ENCODE peak calls at places on chromosomes 13 and 19, in four cellular contexts. D is heart right ventricle, T is IMR-90, O is lower leg skin. A is an unnamed sample.

GRCh38 chr13:109587689-109588088 is 198.7 kb downstream of the IRS2 start:
- DNase-seq in D (no peak), T (no peak), O (no peak), A (no peak)

GRCh38 chr13:34172048-34172447 is 354.1 kb downstream of the RFC3 start:
- DNase-seq in D (no peak), T (no peak), O (no peak), A (peak; percentile 14)

GRCh38 chr19:52248256-52248655 is 21.1 kb upstream of the ZNF766 start:
- DNase-seq in D (peak; percentile 31), T (peak; percentile 33), O (no peak), A (peak; percentile 64)

GRCh38 chr13:40390290-40391008 is 276.0 kb downstream of the FOXO1 start:
- DNase-seq in D (no peak), T (no peak), O (no peak), A (no peak)

GRCh38 chr19:2270157-2270571 is 11.8 kb downstream of the PEAK3 start:
- DNase-seq in D (peak; percentile 61), T (no peak), O (peak; percentile 93), A (peak; percentile 66)

GRCh38 chr13:108176685-108177274 is 38.6 kb downstream of the LIG4 start:
- DNase-seq in D (no peak), T (peak; percentile 22), O (no peak), A (no peak)

GRCh38 chr19:18906605-18907519 is 10.9 kb upstream of the CERS1 start:
- DNase-seq in D (no peak), T (no peak), O (no peak), A (no peak)

GRCh38 chr19:39676004-39676403 is 20.3 kb downstream of the LGALS16 start:
- DNase-seq in D (no peak), T (no peak), O (no peak), A (no peak)

GRCh38 chr13:110817143-110817542 is 97.7 kb downstream of the ANKRD10 start:
- DNase-seq in D (no peak), T (no peak), O (no peak), A (no peak)

GRCh38 chr13:106373304-106373988 is 162.0 kb downstream of the EFNB2 start:
- DNase-seq in D (no peak), T (no peak), O (no peak), A (no peak)

GRCh38 chr13:43263047-43263446 is 239.7 kb downstream of the DNAJC15 start:
- DNase-seq in D (no peak), T (no peak), O (no peak), A (no peak)

GRCh38 chr13:30107536-30108136 is 199.7 kb downstream of the KATNAL1 start:
- DNase-seq in D (no peak), T (peak; percentile 84), O (no peak), A (peak; percentile 88)

GRCh38 chr13:105969761-105970160 is 565.7 kb downstream of the EFNB2 start:
- DNase-seq in D (no peak), T (no peak), O (no peak), A (peak; percentile 26)

DNA sequence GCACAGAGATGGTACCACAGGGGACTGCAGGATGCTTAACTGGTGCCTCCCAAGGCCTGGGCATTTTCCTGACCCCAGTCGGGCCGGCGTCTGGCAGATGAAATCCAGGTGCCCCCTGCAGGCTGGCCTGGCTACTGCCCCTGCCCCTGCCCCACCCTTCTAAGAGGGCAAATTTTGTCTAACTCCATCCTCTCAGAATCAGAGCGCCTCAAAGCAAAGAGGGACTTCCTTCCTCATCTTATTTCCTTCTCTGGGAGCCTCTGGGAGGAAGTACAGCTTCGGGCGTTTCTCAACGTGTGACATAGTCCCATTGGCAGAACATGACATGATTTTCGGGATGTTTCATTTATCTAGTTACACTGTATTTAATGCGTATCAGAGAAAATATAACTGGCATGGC is 2.7 kb downstream of the PRKACA start:
- DNase-seq in D (peak; percentile 71), T (no peak), O (peak; percentile 89), A (no peak)
- TF ChIP-seq CTCF in D (peak; percentile 67), T (peak; percentile 36), O (no peak), A (peak; percentile 33)

DNA sequence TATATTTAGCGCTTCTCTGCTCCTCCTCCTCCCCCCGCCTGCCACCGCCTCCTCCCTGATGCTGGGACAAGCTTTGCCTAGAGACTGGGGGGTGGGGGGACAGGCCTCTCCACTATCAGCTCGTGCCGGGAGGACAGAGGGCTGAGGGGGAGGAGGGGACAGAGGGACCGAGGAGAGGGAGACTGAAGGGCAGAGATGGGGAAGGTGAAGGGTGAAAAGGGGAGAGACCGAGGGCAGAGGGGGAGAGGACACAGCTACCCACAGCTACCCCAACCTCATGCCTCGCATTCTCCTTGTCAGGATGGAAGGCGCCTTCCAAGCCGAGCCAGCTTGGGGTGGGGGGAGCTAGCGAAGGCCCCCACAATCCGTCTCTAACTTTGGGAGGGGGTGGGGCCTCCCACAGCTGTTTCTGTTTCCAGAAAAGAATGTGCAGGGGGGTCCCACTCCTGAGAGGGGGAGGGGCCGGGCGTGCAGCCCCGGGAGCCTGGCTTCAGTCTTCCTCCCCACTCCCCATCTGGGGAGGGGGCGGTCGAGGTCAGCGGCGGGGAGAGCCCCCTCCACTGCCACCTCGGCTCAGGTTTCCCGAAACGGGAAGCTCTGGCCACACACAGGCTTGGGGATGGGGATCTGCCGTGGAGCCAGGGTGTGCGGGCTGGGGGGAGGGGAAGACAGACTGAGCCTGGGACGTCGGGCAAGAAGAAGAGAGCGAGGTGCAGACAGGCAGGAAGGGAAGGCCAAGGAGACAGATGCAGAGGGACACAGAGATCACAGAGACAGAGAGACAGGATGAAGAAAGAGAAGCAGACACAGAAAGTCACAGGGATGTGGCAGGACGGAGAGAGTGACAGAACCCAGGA is 1.6 kb downstream of the DACT3 start:
- DNase-seq in D (peak; percentile 39), T (no peak), O (no peak), A (peak; percentile 60)
- H3K4me3 ChIP-seq in D (peak overlapping the region; percentile 87), T (peak overlapping the region; percentile 64), O (no peak overlapping the region), A (peak overlapping the region; percentile 74)

GRCh38 chr13:28002886-28003698 is 14.6 kb upstream of the URAD start:
- DNase-seq in D (no peak), T (peak; percentile 21), O (peak; percentile 61), A (no peak)

GRCh38 chr13:28000567-28000966 is 12.1 kb upstream of the URAD start:
- DNase-seq in D (no peak), T (no peak), O (peak; percentile 78), A (no peak)

GRCh38 chr13:28001837-28002473 is 13.5 kb upstream of the URAD start:
- DNase-seq in D (no peak), T (no peak), O (peak; percentile 57), A (no peak)

GRCh38 chr13:28001049-28001448 is 12.6 kb upstream of the URAD start:
- DNase-seq in D (no peak), T (no peak), O (peak; percentile 85), A (no peak)

DNA sequence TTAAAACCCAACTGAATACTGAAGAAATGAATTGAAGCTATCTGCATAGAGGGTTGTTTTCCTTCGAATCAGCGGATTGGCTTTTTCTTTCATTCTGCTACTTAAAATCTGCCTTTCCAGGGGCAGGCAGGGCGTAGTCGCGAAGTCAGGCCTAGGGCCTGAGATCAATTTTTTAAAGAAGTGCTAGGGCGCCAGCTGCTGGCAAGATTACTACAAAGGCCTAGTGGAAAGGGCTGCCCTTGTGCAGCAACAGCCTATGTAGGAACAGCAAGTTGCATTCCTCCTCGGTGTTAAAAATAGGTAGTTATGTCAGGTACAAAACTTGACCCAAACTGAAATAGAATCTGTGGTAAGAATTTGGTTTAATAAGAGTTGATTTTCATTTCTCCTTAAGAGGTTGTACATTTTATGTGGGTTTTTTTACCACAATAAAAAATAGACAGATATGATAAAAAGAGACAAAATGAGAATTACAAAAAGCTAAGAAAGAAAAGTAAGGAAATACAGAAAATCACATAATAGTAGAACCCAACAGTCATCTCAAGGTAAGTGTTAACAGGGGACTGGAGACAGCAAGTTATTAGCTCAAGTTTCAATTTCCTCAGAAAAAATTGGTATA is 9.5 kb upstream of the URAD start:
- DNase-seq in D (peak; percentile 31), T (peak; percentile 28), O (peak; percentile 68), A (peak; percentile 10)
- TF ChIP-seq CTCF in D (peak; percentile 69), T (peak; percentile 52), O (no peak), A (peak; percentile 54)

GRCh38 chr19:7817801-7818200 is 12.2 kb upstream of the EVI5L start:
- DNase-seq in D (no peak), T (no peak), O (no peak), A (no peak)

GRCh38 chr19:7811989-7812388 is 18.0 kb upstream of the EVI5L start:
- DNase-seq in D (no peak), T (peak; percentile 28), O (no peak), A (no peak)

GRCh38 chr19:7819337-7819736 is 10.7 kb upstream of the EVI5L start:
- DNase-seq in D (no peak), T (no peak), O (no peak), A (no peak)

GRCh38 chr19:7818806-7819205 is 11.2 kb upstream of the EVI5L start:
- DNase-seq in D (no peak), T (no peak), O (no peak), A (no peak)

GRCh38 chr19:7815325-7815724 is 14.7 kb upstream of the EVI5L start:
- DNase-seq in D (no peak), T (no peak), O (no peak), A (no peak)
- H3K4me3 ChIP-seq in D (no peak overlapping the region), T (no peak overlapping the region), O (no peak overlapping the region), A (no peak overlapping the region)

GRCh38 chr19:4832776-4833175 is 1.3 kb upstream of the TICAM1 start:
- DNase-seq in D (no peak), T (no peak), O (no peak), A (no peak)

GRCh38 chr19:4831351-4832340 is at the start of gene TICAM1:
- DNase-seq in D (peak; percentile 82), T (peak; percentile 65), O (peak; percentile 95), A (peak; percentile 59)

GRCh38 chr19:4830332-4830731 is 1.2 kb downstream of the TICAM1 start:
- DNase-seq in D (no peak), T (no peak), O (no peak), A (no peak)

GRCh38 chr19:4830768-4831265 is 695 bp downstream of the TICAM1 start:
- DNase-seq in D (no peak), T (no peak), O (no peak), A (no peak)

GRCh38 chr19:4829001-4829712 is 2.4 kb downstream of the TICAM1 start:
- DNase-seq in D (no peak), T (no peak), O (no peak), A (no peak)
- TF ChIP-seq CTCF in D (no peak), T (no peak), O (no peak), A (no peak)

DNA sequence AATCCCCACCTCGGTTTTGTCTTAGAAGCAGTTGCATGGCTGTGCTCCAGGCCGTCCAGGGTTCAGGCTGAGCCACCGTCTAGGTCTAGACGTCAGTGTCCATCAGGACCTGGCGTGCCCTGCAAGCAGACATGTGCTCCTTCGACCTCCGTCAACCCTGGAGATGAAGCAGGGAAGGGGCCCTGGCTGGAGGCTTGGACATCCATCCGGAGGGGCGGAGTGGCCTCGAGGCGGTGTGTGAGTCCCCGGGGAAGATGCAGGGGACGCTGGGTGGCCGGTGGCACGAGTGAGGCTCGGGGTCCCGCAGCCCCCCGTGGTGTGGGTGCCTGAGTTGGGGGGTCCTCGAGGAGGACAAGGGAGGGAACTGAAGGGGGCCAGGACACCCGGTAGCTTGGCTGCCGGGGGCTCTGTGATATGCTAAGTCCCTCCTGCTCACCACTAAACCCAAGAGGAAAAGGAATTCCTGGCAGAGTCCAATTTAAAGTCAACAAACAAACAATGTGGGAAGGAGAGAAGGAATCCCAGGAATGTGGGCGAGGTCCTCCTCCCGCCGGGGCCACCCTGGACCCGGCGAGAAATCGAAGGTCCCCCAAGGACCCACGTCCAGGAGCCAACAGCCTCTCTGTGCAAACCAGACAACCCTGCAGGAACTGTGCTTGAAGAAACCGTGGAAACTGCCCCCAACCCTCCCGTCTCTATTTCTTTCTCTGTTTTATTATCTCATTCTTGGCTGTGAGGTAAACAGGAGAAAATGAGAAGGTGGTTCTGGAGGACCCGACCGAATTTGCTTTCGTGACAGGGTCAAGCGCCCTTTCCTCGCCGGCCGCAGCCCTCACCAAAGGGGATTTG is 14.8 kb upstream of the PTBP1 start:
- DNase-seq in D (no peak), T (peak; percentile 33), O (no peak), A (peak; percentile 49)
- H3K4me3 ChIP-seq in D (peak overlapping the region; percentile 33), T (no peak overlapping the region), O (no peak overlapping the region), A (no peak overlapping the region)

GRCh38 chr19:14475251-14476073 is at the start of gene PTGER1:
- DNase-seq in D (no peak), T (peak; percentile 35), O (no peak), A (peak; percentile 75)
- TF ChIP-seq CTCF in D (peak; percentile 51), T (peak; percentile 45), O (no peak), A (peak; percentile 46)

A was measured in foreskin fibroblast.